ENCODE peak calls at places on chromosomes 6 and 20, in seven cellular contexts. R is CD8-positive, alpha-beta memory T cell; L is hepatocyte; P is body of pancreas; A is breast epithelium; Y is ovary; U is PC-9. N is an unnamed sample. For H3K27me3, the result is how much of the 10 kb centered on the place peaks cover.

GRCh38 chr6:113858067-113858604 is 991 bp downstream of the MARCKS start:
- DNase-seq in Y (peak), A (peak), R (no peak), U (peak), L (peak), P (peak), N (peak)

GRCh38 chr20:54113553-54113952 is 43.2 kb upstream of the BCAS1 start:
- DNase-seq in P (no peak), Y (no peak), A (no peak), U (no peak), R (no peak), L (peak), N (no peak)

GRCh38 chr6:73566954-73567591 is 46.2 kb upstream of the EEF1A1 start:
- DNase-seq in A (no peak), Y (no peak), L (peak), R (no peak), P (peak), U (peak), N (peak)

GRCh38 chr6:4775591-4776492 is at the start of gene CDYL:
- DNase-seq in P (peak), U (peak), R (peak), L (peak), Y (peak), A (peak), N (peak)

GRCh38 chr6:63476302-63476701 is 96.0 kb upstream of the LOC128125822 start:
- DNase-seq in A (no peak), P (peak), L (peak), R (no peak), Y (no peak), U (no peak), N (no peak)

GRCh38 chr6:100078509-100078908 is 84.5 kb upstream of the MCHR2 start:
- DNase-seq in L (peak), U (no peak), R (no peak), A (no peak), Y (no peak), P (peak), N (peak)

GRCh38 chr20:2606507-2607006 is 45.9 kb upstream of the NOP56 start:
- DNase-seq in Y (no peak), R (no peak), A (no peak), P (no peak), U (no peak), L (no peak), N (peak)

GRCh38 chr6:20408851-20409250 is 7.2 kb downstream of the E2F3 start:
- DNase-seq in Y (no peak), U (no peak), R (no peak), A (no peak), P (no peak), L (no peak), N (no peak)

GRCh38 chr6:158758464-158758863 is 60.7 kb downstream of the EZR start:
- DNase-seq in A (no peak), U (no peak), R (no peak), Y (no peak), L (peak), P (peak), N (peak)

GRCh38 chr6:151063339-151063738 is 176.4 kb upstream of the AKAP12 start:
- DNase-seq in L (no peak), U (no peak), A (no peak), P (no peak), Y (no peak), R (no peak), N (peak)

GRCh38 chr6:56752009-56752408 is 109.3 kb upstream of the DST start:
- DNase-seq in Y (no peak), U (no peak), P (no peak), A (no peak), L (no peak), R (no peak), N (peak)

GRCh38 chr20:47791084-47791599 is 5.9 kb upstream of the SULF2 start:
- DNase-seq in L (no peak), P (no peak), A (no peak), R (no peak), U (no peak), Y (no peak), N (no peak)

GRCh38 chr6:35177586-35177985 is 36.2 kb upstream of the SCUBE3 start:
- DNase-seq in A (no peak), L (no peak), U (no peak), P (no peak), Y (no peak), R (no peak), N (peak)

DNA sequence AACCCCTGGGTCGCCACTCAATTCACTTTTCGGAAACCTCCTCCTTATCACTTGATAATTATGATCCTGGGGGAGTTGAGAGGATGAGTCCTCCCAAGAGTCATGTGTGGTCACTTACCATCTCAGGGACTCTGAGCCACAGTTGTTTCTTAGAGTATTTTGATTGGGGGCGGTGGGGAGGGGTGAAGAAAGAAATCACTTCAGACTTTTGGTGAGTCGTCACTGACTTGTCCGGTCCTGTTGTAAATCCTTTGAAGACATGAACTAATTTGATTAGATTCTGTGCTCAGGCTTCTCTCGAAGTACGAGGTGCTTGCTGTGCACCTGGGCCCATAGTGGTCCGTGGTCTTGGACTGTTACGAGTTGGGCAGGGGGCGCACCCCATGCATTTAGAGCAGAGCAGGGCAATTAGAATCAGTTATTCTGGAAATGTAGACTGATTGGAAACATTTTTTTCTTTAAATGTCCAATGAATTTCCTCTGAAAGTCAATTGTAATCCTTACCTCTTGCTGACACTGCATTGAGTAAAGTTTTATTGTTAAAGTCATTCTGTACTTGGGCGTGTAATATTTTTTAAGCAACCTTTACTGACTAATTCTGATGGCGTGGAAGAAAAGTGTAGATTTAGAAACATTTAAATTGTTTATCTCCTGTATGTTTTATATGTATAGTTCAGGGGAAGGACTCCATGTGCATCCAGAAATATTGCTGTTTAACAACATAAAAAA is 173.4 kb downstream of the SLC16A10 start:
- DNase-seq in L (no peak), U (no peak), R (no peak), P (no peak), A (no peak), Y (no peak), N (peak)
- H3K4me3 ChIP-seq in L (no peak), U (peak), R (peak), P (peak), A (no peak), Y (no peak), N (no peak)

DNA sequence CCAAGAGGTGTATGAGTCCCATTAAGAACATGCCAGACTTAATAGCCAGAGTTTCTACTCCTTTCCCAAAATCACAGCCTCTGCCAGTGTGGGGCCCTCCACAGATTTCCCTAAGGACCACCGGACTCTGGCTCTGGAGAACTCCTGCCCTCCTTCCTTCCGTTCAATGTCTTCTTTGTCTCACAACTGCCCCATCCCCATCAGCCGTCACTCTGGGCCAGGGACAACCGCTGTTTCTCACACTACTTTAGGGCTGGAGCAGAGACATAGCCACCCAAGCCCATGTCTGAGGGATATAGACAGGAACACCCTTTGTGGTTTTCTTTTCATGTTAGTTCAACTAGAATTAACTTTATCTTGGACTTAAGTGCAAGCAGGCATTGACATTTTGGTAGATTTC is 6.6 kb upstream of the ACSS1 start:
- DNase-seq in P (no peak), Y (no peak), L (no peak), R (no peak), U (no peak), A (peak), N (no peak)
- H3K27me3 ChIP-seq in P (under half), Y (under half), L (under half), R (under half), U (under half), A (under half), N (under half)

DNA sequence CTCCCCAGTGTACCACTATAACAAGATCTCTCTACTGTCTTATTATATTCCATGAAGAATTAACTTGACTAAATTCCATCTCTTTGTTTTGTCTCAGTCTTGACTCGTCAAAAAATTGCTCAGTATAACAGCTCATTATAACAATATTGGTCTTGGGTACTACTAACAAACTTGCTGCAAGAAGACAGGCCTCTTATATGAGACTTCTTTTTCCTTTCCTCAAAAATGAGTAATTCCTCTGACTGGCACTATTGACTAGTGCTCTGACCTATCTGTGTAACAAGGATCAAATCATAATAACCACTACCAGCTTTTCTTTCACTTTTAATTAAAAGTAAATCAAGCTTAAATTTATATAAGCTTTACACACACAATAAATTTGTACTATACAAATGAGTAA is 91.3 kb upstream of the THEMIS start:
- DNase-seq in U (no peak), L (no peak), R (no peak), Y (no peak), A (no peak), P (no peak), N (no peak)
- H3K4me3 ChIP-seq in U (no peak), L (no peak), R (no peak), Y (no peak), A (no peak), P (no peak), N (no peak)

GRCh38 chr20:52971498-52972189 is 514 bp upstream of the TSHZ2 start:
- DNase-seq in L (no peak), A (no peak), Y (no peak), R (no peak), P (no peak), U (no peak), N (no peak)
- H3K27me3 ChIP-seq in L (under half), A (under half), Y (under half), R (under half), P (under half), U (half or more), N (under half)

GRCh38 chr6:13406781-13407180 is 78.4 kb upstream of the TBC1D7 start:
- DNase-seq in U (no peak), L (no peak), Y (no peak), P (no peak), A (no peak), R (no peak), N (no peak)

GRCh38 chr6:13406051-13406477 is 77.7 kb upstream of the TBC1D7 start:
- DNase-seq in Y (no peak), R (no peak), P (peak), A (no peak), U (no peak), L (no peak), N (no peak)

GRCh38 chr6:13404892-13405254 is 76.5 kb upstream of the TBC1D7 start:
- DNase-seq in R (no peak), L (no peak), P (no peak), U (no peak), A (no peak), Y (no peak), N (no peak)

GRCh38 chr6:13402711-13403110 is 74.4 kb upstream of the TBC1D7 start:
- DNase-seq in R (no peak), P (no peak), L (no peak), A (no peak), Y (no peak), U (no peak), N (no peak)

GRCh38 chr6:13404115-13404891 is 76.0 kb upstream of the TBC1D7 start:
- DNase-seq in P (no peak), R (no peak), Y (no peak), L (no peak), U (no peak), A (no peak), N (peak)
- H3K4me3 ChIP-seq in P (no peak), R (no peak), Y (no peak), L (no peak), U (no peak), A (no peak), N (no peak)

GRCh38 chr20:63009988-63010769 is 3.4 kb upstream of the BHLHE23 start:
- DNase-seq in U (no peak), A (no peak), Y (no peak), P (no peak), R (peak), L (no peak), N (no peak)

GRCh38 chr20:63008541-63009043 is 1.8 kb upstream of the BHLHE23 start:
- DNase-seq in P (no peak), A (no peak), L (no peak), Y (no peak), R (no peak), U (no peak), N (no peak)

GRCh38 chr20:63007472-63007721 is 633 bp upstream of the BHLHE23 start:
- DNase-seq in R (no peak), U (no peak), A (no peak), Y (no peak), L (no peak), P (no peak), N (no peak)

GRCh38 chr20:63007722-63008488 is 1.1 kb upstream of the BHLHE23 start:
- DNase-seq in A (no peak), U (no peak), L (no peak), Y (no peak), R (no peak), P (no peak), N (no peak)

GRCh38 chr20:63009044-63009961 is 2.5 kb upstream of the BHLHE23 start:
- DNase-seq in P (peak), A (peak), Y (peak), R (peak), U (peak), L (peak), N (peak)
- H3K27me3 ChIP-seq in P (under half), A (under half), Y (under half), R (under half), U (under half), L (half or more), N (half or more)

GRCh38 chr6:105595829-105596228 is 192.9 kb upstream of the PREP start:
- DNase-seq in P (no peak), L (no peak), U (no peak), A (no peak), Y (no peak), R (no peak), N (no peak)
- H3K4me3 ChIP-seq in P (no peak), L (no peak), U (no peak), A (no peak), Y (no peak), R (no peak), N (no peak)